ENCODE peak calls at places on chromosome 11, in eight cellular contexts. T is colonic mucosa, X is left lung, W is HCT116, Z is fibroblast of lung, U is sigmoid colon, P is MCF 10A, V is epithelial cell of proximal tubule. O is an unnamed sample.

GRCh38 chr11:61092280-61092766 is 10.0 kb upstream of the CD5 start:
- DNase-seq in T (no peak), X (peak), W (no peak), Z (no peak), U (no peak), P (no peak), V (no peak), O (no peak)

GRCh38 chr11:2542406-2542805 is 97.6 kb downstream of the KCNQ1 start:
- DNase-seq in T (no peak), X (peak), W (no peak), Z (no peak), U (peak), P (no peak), V (no peak), O (no peak)

GRCh38 chr11:65593518-65594414 is 1.8 kb downstream of the KCNK7 start:
- DNase-seq in T (no peak), X (no peak), W (no peak), Z (peak), U (peak), P (no peak), V (no peak), O (no peak)

GRCh38 chr11:117426297-117426685 is 98.6 kb downstream of the CEP164 start:
- DNase-seq in T (peak), X (peak), W (peak), Z (peak), U (peak), P (peak), V (peak), O (no peak)

GRCh38 chr11:62719302-62719978 is 7.8 kb downstream of the HNRNPUL2 start:
- DNase-seq in T (no peak), X (no peak), W (no peak), Z (no peak), U (no peak), P (no peak), V (no peak), O (no peak)

GRCh38 chr11:18310800-18311340 is 11.1 kb downstream of the HPS5 start:
- DNase-seq in T (no peak), X (no peak), W (no peak), Z (peak), U (no peak), P (peak), V (no peak), O (no peak)

GRCh38 chr11:29300441-29300840 is 716.4 kb downstream of the KCNA4 start:
- DNase-seq in T (no peak), X (no peak), W (no peak), Z (peak), U (no peak), P (no peak), V (no peak), O (peak)

GRCh38 chr11:93513763-93514162 is 29.4 kb downstream of the SMCO4 start:
- DNase-seq in T (no peak), X (no peak), W (no peak), Z (no peak), U (no peak), P (no peak), V (no peak), O (no peak)

GRCh38 chr11:36030707-36031365 is 87.0 kb downstream of the LDLRAD3 start:
- DNase-seq in T (no peak), X (no peak), W (no peak), Z (peak), U (no peak), P (peak), V (no peak), O (peak)

DNA sequence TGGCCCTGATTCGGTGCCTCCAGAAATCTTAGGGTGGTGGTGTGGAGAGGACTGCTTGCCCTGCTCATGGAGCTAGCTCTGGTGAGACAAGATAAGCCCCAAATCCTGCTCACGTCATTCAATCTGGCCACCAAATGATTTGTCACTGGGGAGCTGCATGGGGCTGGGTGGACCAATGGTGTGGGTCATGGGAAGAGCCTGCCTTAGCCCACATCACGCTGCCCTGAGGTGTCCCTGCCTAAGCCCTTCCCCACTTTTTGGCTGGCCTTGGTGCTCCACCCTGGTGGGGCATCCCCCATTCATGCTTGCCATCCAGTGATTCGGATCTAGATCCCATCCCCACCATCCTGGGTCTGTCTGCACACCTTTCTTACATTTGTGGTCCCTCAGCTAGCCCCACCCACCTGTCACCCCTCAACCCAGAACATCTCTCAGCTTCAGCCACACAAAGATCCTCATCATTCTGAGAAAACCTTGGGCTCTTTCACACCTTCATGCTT is 87.6 kb downstream of the PDE2A start:
- DNase-seq in T (no peak), X (no peak), W (no peak), Z (no peak), U (peak), P (no peak), V (no peak), O (no peak)
- TF ChIP-seq CTCF in T (no peak), X (no peak), W (no peak), Z (no peak), U (no peak), P (no peak), V (no peak), O (no peak)

GRCh38 chr11:104873252-104873651 is 25.0 kb downstream of the CASP12 start:
- DNase-seq in T (no peak), X (peak), W (no peak), Z (no peak), U (no peak), P (no peak), V (no peak), O (no peak)
- TF ChIP-seq CTCF in T (no peak), X (no peak), W (peak), Z (peak), U (no peak), P (no peak), V (no peak), O (no peak)

DNA sequence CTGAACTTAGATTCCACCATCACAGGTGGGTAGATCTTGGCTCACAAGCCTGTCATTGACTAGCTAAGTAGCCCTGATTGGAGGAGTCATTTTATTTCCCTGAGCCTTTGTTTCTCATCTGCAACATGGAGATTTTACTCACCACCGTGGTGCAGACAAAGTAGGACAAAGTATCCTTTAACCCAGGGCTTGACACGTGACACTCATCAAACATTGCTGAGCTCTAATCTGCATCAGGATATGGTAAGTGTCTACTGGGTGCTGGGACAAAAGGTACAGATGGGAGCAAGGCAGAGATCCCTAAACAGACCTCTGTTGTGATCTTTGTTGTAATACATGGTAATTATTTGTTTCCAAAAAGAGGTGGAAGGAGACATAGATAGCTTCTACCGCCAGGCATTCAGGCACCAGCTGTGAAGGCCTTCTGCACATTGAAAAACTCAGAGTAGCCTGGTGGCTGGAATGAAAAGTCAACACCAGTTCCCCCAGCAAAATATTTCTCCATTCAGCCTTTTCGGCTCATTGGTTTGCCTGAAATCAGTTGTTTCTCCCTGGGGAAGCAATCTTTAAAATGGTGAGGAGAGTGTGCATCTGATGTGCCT is 18.3 kb upstream of the MICAL2 start:
- DNase-seq in T (peak), X (no peak), W (no peak), Z (no peak), U (no peak), P (no peak), V (no peak), O (no peak)
- TF ChIP-seq CTCF in T (no peak), X (no peak), W (no peak), Z (peak), U (no peak), P (no peak), V (no peak), O (peak)

GRCh38 chr11:126564588-126564987 is 209.1 kb downstream of the ST3GAL4 start:
- DNase-seq in T (no peak), X (no peak), W (no peak), Z (no peak), U (no peak), P (no peak), V (no peak), O (no peak)
- TF ChIP-seq CTCF in T (no peak), X (no peak), W (no peak), Z (no peak), U (no peak), P (no peak), V (no peak), O (no peak)

GRCh38 chr11:125892994-125893393 is 5.5 kb downstream of the HYLS1 start:
- DNase-seq in T (no peak), X (no peak), W (no peak), Z (no peak), U (no peak), P (no peak), V (no peak), O (no peak)
- TF ChIP-seq CTCF in T (no peak), X (no peak), W (no peak), Z (no peak), U (no peak), P (no peak), V (no peak), O (no peak)

GRCh38 chr11:8086571-8086970 is 5.6 kb downstream of the TUB start:
- DNase-seq in T (no peak), X (no peak), W (no peak), Z (no peak), U (no peak), P (no peak), V (no peak), O (no peak)

GRCh38 chr11:8087756-8088155 is 6.7 kb downstream of the TUB start:
- DNase-seq in T (no peak), X (no peak), W (no peak), Z (no peak), U (peak), P (no peak), V (no peak), O (no peak)

GRCh38 chr11:8085006-8085645 is 4.1 kb downstream of the TUB start:
- DNase-seq in T (no peak), X (no peak), W (no peak), Z (no peak), U (no peak), P (no peak), V (no peak), O (no peak)

GRCh38 chr11:8086001-8086479 is 5.0 kb downstream of the TUB start:
- DNase-seq in T (no peak), X (no peak), W (no peak), Z (peak), U (no peak), P (no peak), V (no peak), O (no peak)

GRCh38 chr11:8087185-8087584 is 6.2 kb downstream of the TUB start:
- DNase-seq in T (no peak), X (no peak), W (no peak), Z (no peak), U (no peak), P (no peak), V (no peak), O (no peak)
- TF ChIP-seq CTCF in T (no peak), X (no peak), W (no peak), Z (no peak), U (no peak), P (no peak), V (peak), O (peak)

DNA sequence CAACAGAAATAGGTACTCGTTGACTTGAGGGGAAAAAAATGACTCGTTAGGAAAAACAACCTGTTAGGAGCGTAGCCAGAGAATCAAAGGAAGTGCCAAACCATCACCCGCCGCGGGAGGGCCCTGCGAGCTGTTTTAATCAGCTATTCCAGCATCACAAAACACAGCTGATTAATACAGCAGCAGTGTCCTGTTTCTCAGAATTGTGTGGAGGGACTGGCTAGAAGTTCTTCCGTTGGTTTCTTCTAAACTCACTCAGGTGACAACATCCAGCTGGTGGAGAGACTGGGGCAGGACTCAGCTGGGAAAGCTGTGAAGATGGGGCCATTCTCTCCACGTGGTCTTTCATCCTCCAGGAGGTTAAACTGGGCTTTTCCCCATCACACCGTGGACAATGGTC is 28.0 kb downstream of the HSPA8 start:
- DNase-seq in T (no peak), X (no peak), W (no peak), Z (no peak), U (no peak), P (no peak), V (no peak), O (no peak)
- TF ChIP-seq CTCF in T (no peak), X (no peak), W (no peak), Z (peak), U (no peak), P (no peak), V (peak), O (peak)

DNA sequence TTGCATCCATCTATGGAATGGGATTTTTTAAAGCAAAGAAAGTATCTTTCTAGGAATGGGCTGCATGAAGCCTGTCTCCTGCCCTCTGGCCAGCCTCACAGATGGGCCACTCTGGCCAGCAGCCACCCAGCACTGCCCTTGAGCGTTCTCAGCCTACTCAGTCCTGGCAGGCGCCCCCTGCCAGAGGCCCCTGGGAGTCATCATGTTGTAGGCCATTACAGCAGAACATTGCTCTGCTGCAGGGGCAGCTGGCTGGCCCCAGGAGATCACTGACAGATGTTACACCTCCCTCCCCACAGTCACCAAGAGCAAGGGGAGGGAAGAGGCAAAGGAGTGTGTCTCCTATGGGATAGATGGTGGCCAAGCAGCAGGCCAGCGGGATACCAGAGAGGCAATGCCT is 363.7 kb downstream of the NXPE2 start:
- DNase-seq in T (no peak), X (no peak), W (no peak), Z (no peak), U (no peak), P (no peak), V (no peak), O (no peak)
- TF ChIP-seq CTCF in T (no peak), X (no peak), W (no peak), Z (no peak), U (no peak), P (no peak), V (no peak), O (no peak)

DNA sequence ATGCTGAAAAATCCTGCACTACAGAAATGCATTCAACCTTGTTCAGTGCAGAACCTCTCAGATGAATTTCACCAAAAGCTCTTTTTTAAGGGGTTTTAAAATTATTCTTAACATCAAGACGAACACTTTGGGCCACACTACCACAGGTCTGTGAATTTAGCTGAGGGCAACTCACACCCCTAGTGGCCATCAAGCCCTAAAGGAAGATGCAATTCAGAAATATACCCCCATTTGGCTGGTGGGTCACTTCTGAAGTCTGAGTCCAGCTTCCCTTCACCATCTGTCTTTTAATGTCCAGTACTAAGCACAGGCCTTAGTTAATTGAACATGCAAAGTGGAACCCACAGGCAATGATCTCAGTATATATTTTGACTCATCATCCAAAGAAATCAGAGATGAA is 50.5 kb downstream of the FAM76B start:
- DNase-seq in T (no peak), X (no peak), W (no peak), Z (no peak), U (no peak), P (no peak), V (no peak), O (no peak)
- TF ChIP-seq CTCF in T (no peak), X (no peak), W (peak), Z (no peak), U (no peak), P (no peak), V (peak), O (no peak)

DNA sequence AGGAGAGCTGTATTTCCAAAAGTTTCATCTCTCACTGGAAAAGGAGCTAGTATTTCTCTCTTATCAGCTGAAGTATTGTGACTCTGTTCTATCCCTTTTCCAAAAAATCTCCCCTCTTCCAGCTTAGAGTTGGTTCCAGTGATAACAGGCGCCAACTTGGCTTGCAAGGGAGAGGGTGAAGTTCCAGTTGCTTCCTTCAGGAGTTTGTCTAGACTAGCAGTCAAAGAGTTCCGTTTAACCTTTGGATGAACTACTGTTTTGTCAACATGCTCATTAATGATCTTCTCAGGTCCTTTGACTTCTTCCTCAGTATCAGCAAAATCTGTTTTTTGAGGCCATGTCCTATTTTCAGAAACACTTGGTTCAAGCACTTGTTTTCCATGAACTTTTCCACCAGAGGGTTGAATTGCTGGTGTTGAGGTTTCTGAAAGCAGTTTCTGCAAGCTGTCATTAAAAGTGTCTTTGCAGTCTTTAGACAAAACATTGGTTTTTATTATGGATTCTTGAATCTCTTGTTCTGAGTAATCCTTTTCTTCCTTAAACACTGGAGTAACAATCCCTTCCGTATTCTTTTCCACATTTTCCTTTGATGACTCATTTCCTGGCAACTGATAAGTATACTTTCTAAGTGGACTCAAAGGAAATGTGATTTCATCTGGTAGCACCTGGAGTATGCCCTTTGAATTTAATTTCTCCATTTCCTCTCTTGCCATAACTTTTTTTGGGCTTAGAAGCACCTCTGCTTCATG is 39.7 kb upstream of the CCDC89 start:
- DNase-seq in T (no peak), X (no peak), W (peak), Z (peak), U (no peak), P (peak), V (peak), O (peak)
- TF ChIP-seq CTCF in T (no peak), X (no peak), W (peak), Z (no peak), U (no peak), P (no peak), V (no peak), O (no peak)

O was measured in BJ.